ENCODE peak calls at places on chromosomes 7 and 10, in seven cellular contexts. One of them, this sample, is unnamed.

GRCh38 chr7:107773027-107773426 is 29.1 kb downstream of the CBLL1 start:
- DNase-seq in Panc1: no peak
- DNase-seq in mammary epithelial cell: no peak
- DNase-seq in GM23248: no peak
- DNase-seq in right atrium auricular region: no peak
- DNase-seq in PC-9: no peak
- DNase-seq in H9: no peak
- DNase-seq in this sample: no peak

GRCh38 chr10:80158598-80159127 is 26.1 kb downstream of the PLAC9 start:
- DNase-seq in Panc1: peak; percentile 92
- DNase-seq in mammary epithelial cell: peak; percentile 92
- DNase-seq in GM23248: peak; percentile 96
- DNase-seq in right atrium auricular region: peak; percentile 94
- DNase-seq in PC-9: peak; percentile 81
- DNase-seq in H9: no peak
- DNase-seq in this sample: peak; percentile 69

GRCh38 chr10:25174461-25175230 is at the start of gene GPR158:
- DNase-seq in Panc1: no peak
- DNase-seq in mammary epithelial cell: peak; percentile 91
- DNase-seq in GM23248: peak; percentile 82
- DNase-seq in right atrium auricular region: peak; percentile 63
- DNase-seq in PC-9: peak; percentile 38
- DNase-seq in H9: peak; percentile 95
- DNase-seq in this sample: peak; percentile 79

GRCh38 chr10:111186385-111186784 is 109.6 kb downstream of the ADRA2A start:
- DNase-seq in Panc1: no peak
- DNase-seq in mammary epithelial cell: no peak
- DNase-seq in GM23248: no peak
- DNase-seq in right atrium auricular region: no peak
- DNase-seq in PC-9: no peak
- DNase-seq in H9: no peak
- DNase-seq in this sample: no peak

GRCh38 chr10:119316729-119317097 is 109.3 kb downstream of the GRK5 start:
- DNase-seq in Panc1: no peak
- DNase-seq in mammary epithelial cell: peak; percentile 63
- DNase-seq in GM23248: peak; percentile 89
- DNase-seq in right atrium auricular region: no peak
- DNase-seq in PC-9: peak; percentile 55
- DNase-seq in H9: no peak
- DNase-seq in this sample: no peak

GRCh38 chr7:27586825-27587224 is 75.9 kb downstream of the HIBADH start:
- DNase-seq in Panc1: no peak
- DNase-seq in mammary epithelial cell: no peak
- DNase-seq in GM23248: no peak
- DNase-seq in right atrium auricular region: no peak
- DNase-seq in PC-9: no peak
- DNase-seq in H9: peak; percentile 33
- DNase-seq in this sample: no peak

GRCh38 chr7:33757563-33758165 is 147.7 kb upstream of the BMPER start:
- DNase-seq in Panc1: peak; percentile 22
- DNase-seq in mammary epithelial cell: peak; percentile 10
- DNase-seq in GM23248: peak; percentile 65
- DNase-seq in right atrium auricular region: no peak
- DNase-seq in PC-9: peak; percentile 14
- DNase-seq in H9: no peak
- DNase-seq in this sample: no peak

GRCh38 chr10:50388181-50388580 is 136.9 kb upstream of the ASAH2 start:
- DNase-seq in Panc1: no peak
- DNase-seq in mammary epithelial cell: no peak
- DNase-seq in GM23248: no peak
- DNase-seq in right atrium auricular region: no peak
- DNase-seq in PC-9: no peak
- DNase-seq in H9: no peak
- DNase-seq in this sample: no peak

GRCh38 chr10:51629969-51630617 is 69.3 kb downstream of the CSTF2T start:
- DNase-seq in Panc1: no peak
- DNase-seq in mammary epithelial cell: no peak
- DNase-seq in GM23248: peak; percentile 91
- DNase-seq in right atrium auricular region: peak; percentile 67
- DNase-seq in PC-9: no peak
- DNase-seq in H9: no peak
- DNase-seq in this sample: no peak

GRCh38 chr7:19302731-19303130 is 157.5 kb upstream of the FERD3L start:
- DNase-seq in Panc1: no peak
- DNase-seq in mammary epithelial cell: no peak
- DNase-seq in GM23248: no peak
- DNase-seq in right atrium auricular region: no peak
- DNase-seq in PC-9: no peak
- DNase-seq in H9: no peak
- DNase-seq in this sample: no peak

GRCh38 chr10:83214178-83214577 is 925.1 kb upstream of the GHITM start:
- DNase-seq in Panc1: no peak
- DNase-seq in mammary epithelial cell: peak; percentile 16
- DNase-seq in GM23248: no peak
- DNase-seq in right atrium auricular region: no peak
- DNase-seq in PC-9: no peak
- DNase-seq in H9: no peak
- DNase-seq in this sample: no peak

GRCh38 chr7:13312327-13312726 is 624.9 kb downstream of the ARL4A start:
- DNase-seq in Panc1: no peak
- DNase-seq in mammary epithelial cell: no peak
- DNase-seq in GM23248: no peak
- DNase-seq in right atrium auricular region: no peak
- DNase-seq in PC-9: no peak
- DNase-seq in H9: no peak
- DNase-seq in this sample: no peak

GRCh38 chr7:44117801-44118429 is 5.4 kb downstream of the POLD2 start:
- DNase-seq in Panc1: no peak
- DNase-seq in mammary epithelial cell: no peak
- DNase-seq in GM23248: peak; percentile 32
- DNase-seq in right atrium auricular region: no peak
- DNase-seq in PC-9: no peak
- DNase-seq in H9: no peak
- DNase-seq in this sample: no peak

GRCh38 chr10:1560535-1561192 is 176.7 kb downstream of the ADARB2 start:
- DNase-seq in Panc1: no peak
- DNase-seq in mammary epithelial cell: no peak
- DNase-seq in GM23248: no peak
- DNase-seq in right atrium auricular region: no peak
- DNase-seq in PC-9: no peak
- DNase-seq in H9: no peak
- DNase-seq in this sample: no peak

GRCh38 chr7:40527723-40528122 is 392.9 kb downstream of the SUGCT start:
- DNase-seq in Panc1: no peak
- DNase-seq in mammary epithelial cell: no peak
- DNase-seq in GM23248: no peak
- DNase-seq in right atrium auricular region: no peak
- DNase-seq in PC-9: no peak
- DNase-seq in H9: no peak
- DNase-seq in this sample: no peak

GRCh38 chr7:40530292-40530691 is 395.5 kb downstream of the SUGCT start:
- DNase-seq in Panc1: no peak
- DNase-seq in mammary epithelial cell: no peak
- DNase-seq in GM23248: no peak
- DNase-seq in right atrium auricular region: no peak
- DNase-seq in PC-9: no peak
- DNase-seq in H9: no peak
- DNase-seq in this sample: no peak

GRCh38 chr7:40535678-40536077 is 400.9 kb downstream of the SUGCT start:
- DNase-seq in Panc1: no peak
- DNase-seq in mammary epithelial cell: no peak
- DNase-seq in GM23248: no peak
- DNase-seq in right atrium auricular region: no peak
- DNase-seq in PC-9: no peak
- DNase-seq in H9: no peak
- DNase-seq in this sample: no peak

GRCh38 chr7:40536406-40536805 is 401.6 kb downstream of the SUGCT start:
- DNase-seq in Panc1: no peak
- DNase-seq in mammary epithelial cell: no peak
- DNase-seq in GM23248: no peak
- DNase-seq in right atrium auricular region: no peak
- DNase-seq in PC-9: no peak
- DNase-seq in H9: no peak
- DNase-seq in this sample: no peak

DNA sequence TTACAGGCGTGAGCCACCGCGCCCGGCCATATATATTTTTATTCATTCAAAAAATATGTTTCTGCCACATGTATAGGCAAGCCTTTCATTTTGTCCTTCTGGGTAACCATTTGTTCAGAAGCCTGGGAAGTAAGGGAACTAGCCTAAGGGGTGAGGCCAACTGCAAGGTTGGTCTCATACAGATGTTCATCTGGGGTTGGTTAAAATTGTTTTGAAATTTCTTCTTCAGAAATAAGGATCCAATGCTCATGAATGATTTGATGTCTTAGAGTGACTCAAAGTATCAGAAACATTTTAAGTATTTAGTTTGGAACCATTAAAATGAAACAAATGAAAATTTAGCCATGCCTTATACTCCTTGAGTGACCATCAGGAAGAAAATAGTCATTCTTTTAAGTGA is 397.1 kb downstream of the SUGCT start:
- DNase-seq in Panc1: no peak
- DNase-seq in mammary epithelial cell: no peak
- DNase-seq in GM23248: no peak
- DNase-seq in right atrium auricular region: no peak
- DNase-seq in PC-9: no peak
- DNase-seq in H9: no peak
- DNase-seq in this sample: no peak
- H3K27ac ChIP-seq in Panc1: no peak overlapping the region
- H3K27ac ChIP-seq in mammary epithelial cell: no peak overlapping the region
- H3K27ac ChIP-seq in GM23248: no peak overlapping the region
- H3K27ac ChIP-seq in right atrium auricular region: no peak overlapping the region
- H3K27ac ChIP-seq in PC-9: no peak overlapping the region
- H3K27ac ChIP-seq in H9: no peak overlapping the region
- H3K27ac ChIP-seq in this sample: no peak overlapping the region

GRCh38 chr7:26122745-26123144 is 29.3 kb upstream of the NFE2L3 start:
- DNase-seq in Panc1: no peak
- DNase-seq in mammary epithelial cell: no peak
- DNase-seq in GM23248: no peak
- DNase-seq in right atrium auricular region: no peak
- DNase-seq in PC-9: no peak
- DNase-seq in H9: peak; percentile 7
- DNase-seq in this sample: no peak
- H3K27ac ChIP-seq in Panc1: no peak overlapping the region
- H3K27ac ChIP-seq in mammary epithelial cell: no peak overlapping the region
- H3K27ac ChIP-seq in GM23248: no peak overlapping the region
- H3K27ac ChIP-seq in right atrium auricular region: no peak overlapping the region
- H3K27ac ChIP-seq in PC-9: no peak overlapping the region
- H3K27ac ChIP-seq in H9: no peak overlapping the region
- H3K27ac ChIP-seq in this sample: no peak overlapping the region

GRCh38 chr7:129719980-129720732 is 108.6 kb downstream of the NRF1 start:
- DNase-seq in Panc1: no peak
- DNase-seq in mammary epithelial cell: no peak
- DNase-seq in GM23248: peak; percentile 5
- DNase-seq in right atrium auricular region: no peak
- DNase-seq in PC-9: no peak
- DNase-seq in H9: no peak
- DNase-seq in this sample: no peak

GRCh38 chr7:129724796-129725195 is 113.3 kb downstream of the NRF1 start:
- DNase-seq in Panc1: no peak
- DNase-seq in mammary epithelial cell: no peak
- DNase-seq in GM23248: no peak
- DNase-seq in right atrium auricular region: no peak
- DNase-seq in PC-9: no peak
- DNase-seq in H9: no peak
- DNase-seq in this sample: no peak

GRCh38 chr7:129721139-129721538 is 109.6 kb downstream of the NRF1 start:
- DNase-seq in Panc1: no peak
- DNase-seq in mammary epithelial cell: no peak
- DNase-seq in GM23248: peak; percentile 47
- DNase-seq in right atrium auricular region: no peak
- DNase-seq in PC-9: no peak
- DNase-seq in H9: no peak
- DNase-seq in this sample: no peak
- H3K27ac ChIP-seq in Panc1: no peak overlapping the region
- H3K27ac ChIP-seq in mammary epithelial cell: no peak overlapping the region
- H3K27ac ChIP-seq in GM23248: no peak overlapping the region
- H3K27ac ChIP-seq in right atrium auricular region: no peak overlapping the region
- H3K27ac ChIP-seq in PC-9: no peak overlapping the region
- H3K27ac ChIP-seq in H9: no peak overlapping the region
- H3K27ac ChIP-seq in this sample: no peak overlapping the region

DNA sequence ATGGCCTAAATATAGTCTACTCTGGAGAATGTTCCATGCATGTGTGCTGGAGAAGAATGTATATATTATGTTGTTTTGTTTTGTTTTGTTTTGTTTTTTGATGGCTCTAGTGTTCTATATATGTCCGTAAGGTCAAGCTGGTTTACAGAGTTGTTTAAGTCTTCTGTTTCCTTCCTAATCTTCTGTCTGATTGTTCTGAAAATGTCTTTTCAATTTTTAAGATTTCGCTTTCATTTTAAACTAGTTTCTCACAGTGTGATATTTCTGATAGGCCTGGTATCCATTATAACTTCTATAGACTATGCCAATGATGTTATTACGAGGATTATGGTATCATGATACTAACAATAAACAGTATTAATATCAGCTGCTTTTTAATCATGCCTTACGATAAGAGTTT is 1126.3 kb upstream of the SORCS1 start:
- DNase-seq in Panc1: no peak
- DNase-seq in mammary epithelial cell: no peak
- DNase-seq in GM23248: no peak
- DNase-seq in right atrium auricular region: no peak
- DNase-seq in PC-9: no peak
- DNase-seq in H9: no peak
- DNase-seq in this sample: no peak
- H3K27ac ChIP-seq in Panc1: no peak overlapping the region
- H3K27ac ChIP-seq in mammary epithelial cell: no peak overlapping the region
- H3K27ac ChIP-seq in GM23248: no peak overlapping the region
- H3K27ac ChIP-seq in right atrium auricular region: no peak overlapping the region
- H3K27ac ChIP-seq in PC-9: no peak overlapping the region
- H3K27ac ChIP-seq in H9: no peak overlapping the region
- H3K27ac ChIP-seq in this sample: no peak overlapping the region

GRCh38 chr7:52189153-52189778 is 846.2 kb upstream of the POM121L12 start:
- DNase-seq in Panc1: no peak
- DNase-seq in mammary epithelial cell: no peak
- DNase-seq in GM23248: no peak
- DNase-seq in right atrium auricular region: no peak
- DNase-seq in PC-9: no peak
- DNase-seq in H9: no peak
- DNase-seq in this sample: no peak
- H3K27ac ChIP-seq in Panc1: no peak overlapping the region
- H3K27ac ChIP-seq in mammary epithelial cell: no peak overlapping the region
- H3K27ac ChIP-seq in GM23248: no peak overlapping the region
- H3K27ac ChIP-seq in right atrium auricular region: no peak overlapping the region
- H3K27ac ChIP-seq in PC-9: no peak overlapping the region
- H3K27ac ChIP-seq in H9: no peak overlapping the region
- H3K27ac ChIP-seq in this sample: no peak overlapping the region